ENCODE peak calls at places on chromosomes 13 and 19, in four cellular contexts. T is GM12878, X is K562, Y is HepG2. K is an unnamed sample.

GRCh38 chr13:23632741-23633140 is 62.5 kb downstream of the TNFRSF19 start:
- DNase-seq in T (no peak), X (no peak), Y (no peak), K (no peak)

GRCh38 chr13:52739468-52740071 is at the start of gene CNMD:
- DNase-seq in Y (no peak), X (no peak), T (no peak), K (no peak)

GRCh38 chr19:48442116-48443035 is 3.4 kb upstream of the GRWD1 start:
- DNase-seq in T (no peak), Y (no peak), X (peak), K (no peak)

GRCh38 chr19:1087813-1088418 is 7.3 kb downstream of the POLR2E start:
- DNase-seq in T (no peak), Y (no peak), X (no peak), K (no peak)

GRCh38 chr19:52660981-52661380 is 22.8 kb upstream of the ZNF83 start:
- DNase-seq in T (no peak), X (no peak), Y (no peak), K (no peak)

GRCh38 chr13:95191821-95192220 is 109.4 kb downstream of the ABCC4 start:
- DNase-seq in Y (peak), T (peak), X (peak), K (peak)

GRCh38 chr13:22176968-22177545 is 506.2 kb downstream of the FGF9 start:
- DNase-seq in X (no peak), T (no peak), Y (no peak), K (no peak)

GRCh38 chr19:49936549-49936948 is 7.2 kb upstream of the NUP62 start:
- DNase-seq in T (no peak), X (no peak), Y (no peak), K (no peak)

GRCh38 chr19:39362682-39363657 is 20.7 kb downstream of the SAMD4B start:
- DNase-seq in T (no peak), Y (no peak), X (no peak), K (no peak)

GRCh38 chr19:17240855-17241399 is 4.8 kb downstream of the NR2F6 start:
- DNase-seq in Y (no peak), X (no peak), T (no peak), K (no peak)

DNA sequence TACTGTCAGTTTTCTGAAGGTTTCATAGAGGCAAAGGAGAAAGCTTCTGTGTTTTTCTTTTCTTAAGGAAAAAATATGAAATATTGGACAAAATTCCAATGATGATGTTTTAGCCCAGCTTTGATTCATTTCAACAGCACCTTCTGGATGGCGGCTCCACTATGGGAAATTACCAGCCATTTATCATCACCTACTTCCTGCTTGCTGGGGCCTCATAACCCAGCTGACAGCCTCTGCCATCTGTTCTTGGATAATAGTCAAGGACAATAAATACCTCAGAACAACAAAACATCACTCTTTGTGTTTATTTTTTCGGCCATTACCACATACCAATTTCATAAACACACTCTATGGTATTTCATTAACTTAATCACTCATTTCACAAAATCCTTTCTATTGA is 629.9 kb downstream of the LIG4 start:
- DNase-seq in X (no peak), T (no peak), Y (no peak), K (no peak)
- TF ChIP-seq SP1 in X (no peak), T (no peak), Y (no peak), K (no peak)

DNA sequence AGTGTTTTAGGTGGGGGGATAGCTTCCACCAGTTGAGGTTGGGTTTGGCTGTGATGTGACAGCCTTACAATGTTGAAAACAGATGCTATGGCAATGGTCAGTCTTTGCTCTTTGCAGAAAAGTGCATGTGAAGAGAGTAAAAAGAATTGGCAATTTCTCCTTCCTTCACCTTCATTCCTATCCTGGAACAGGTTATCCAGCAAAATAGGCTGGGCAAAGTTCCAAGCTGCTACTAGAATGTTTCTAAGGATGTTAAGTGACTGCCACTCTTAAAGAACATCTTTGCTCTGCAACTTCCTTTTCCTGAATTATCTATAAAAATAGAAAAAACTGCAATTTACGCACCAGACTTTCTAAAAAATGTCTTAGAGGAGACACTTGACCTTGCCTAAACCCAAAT is 50.1 kb upstream of the MYCBP2 start:
- DNase-seq in Y (no peak), T (no peak), X (no peak), K (no peak)
- TF ChIP-seq FOXM1 in Y (no peak), T (no peak), X (no peak), K (no peak)

DNA sequence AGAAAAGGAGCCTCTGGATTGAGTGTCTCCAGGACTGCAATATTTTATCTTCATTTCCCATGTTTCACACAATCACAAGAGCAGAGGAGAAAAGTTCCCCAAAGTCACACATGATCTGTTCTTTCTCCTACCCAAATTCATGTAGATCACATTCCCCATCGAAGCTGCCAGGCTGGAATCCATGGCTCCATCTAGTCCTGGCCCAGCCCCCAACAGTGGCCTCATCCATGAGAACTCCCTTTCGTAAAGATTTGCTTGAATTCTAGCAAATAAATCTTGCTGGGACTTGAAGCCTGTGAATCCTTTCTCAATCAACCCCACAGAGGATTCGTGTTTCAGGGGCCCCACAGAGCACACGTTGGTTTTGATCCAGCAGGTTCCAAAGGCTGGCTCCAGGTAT is 109.5 kb downstream of the COL4A1 start:
- DNase-seq in X (no peak), Y (no peak), T (no peak), K (no peak)
- TF ChIP-seq TARDBP in X (no peak), Y (no peak), T (no peak), K (no peak)

DNA sequence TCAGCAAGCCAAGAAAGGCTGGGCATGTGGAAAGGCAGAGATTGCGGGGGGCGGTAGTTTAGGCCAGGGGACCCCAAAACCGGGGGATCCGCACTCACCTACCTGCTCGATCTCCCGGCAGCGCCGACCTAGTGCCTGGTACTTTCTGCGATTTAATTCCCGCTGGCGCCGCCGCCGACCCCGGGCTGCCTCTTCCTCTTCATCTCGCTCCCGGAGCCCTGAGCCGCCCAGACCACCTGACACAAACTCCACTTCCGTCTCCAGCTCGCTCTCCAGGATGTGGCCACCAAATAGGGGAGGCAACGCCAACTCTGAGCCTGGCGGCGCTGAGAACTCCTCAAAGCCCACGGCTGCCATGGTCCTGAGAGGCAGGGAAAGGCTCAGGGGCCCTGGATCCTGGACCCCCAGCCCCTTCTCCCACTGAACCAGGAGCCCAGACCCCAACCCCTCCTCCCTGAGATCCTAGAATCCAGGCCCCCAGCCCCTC is 1.1 kb downstream of the TFPT start:
- DNase-seq in X (no peak), Y (no peak), T (no peak), K (no peak)
- TF ChIP-seq SP1 in X (no peak), Y (no peak), T (no peak), K (no peak)

K was measured in HEK293T.